ENCODE peak calls at places on chromosomes 12 and 14, in five cellular contexts. R is HepG2, P is H1, T is K562, O is HCT116. J is an unnamed sample.

GRCh38 chr14:95156153-95156764 is 1.1 kb downstream of the DICER1 start:
- DNase-seq in R (no peak), P (no peak), T (peak), O (no peak), J (no peak)

GRCh38 chr12:100141666-100141997 is 1.0 kb downstream of the BLTP3B start:
- DNase-seq in R (no peak), P (no peak), T (peak), O (peak), J (no peak)

GRCh38 chr12:67661311-67662011 is 12.9 kb downstream of the DYRK2 start:
- DNase-seq in R (no peak), P (no peak), T (no peak), O (no peak), J (no peak)

GRCh38 chr12:33825986-33826602 is 196.2 kb upstream of the ALG10 start:
- DNase-seq in R (no peak), P (no peak), T (no peak), O (no peak), J (no peak)

GRCh38 chr12:121812921-121813896 is 9.4 kb downstream of the SETD1B start:
- DNase-seq in R (no peak), P (no peak), T (no peak), O (no peak), J (peak)

GRCh38 chr12:1644523-1645438 is 15.8 kb downstream of the WNT5B start:
- DNase-seq in R (no peak), P (no peak), T (no peak), O (no peak), J (no peak)

GRCh38 chr12:95169368-95169767 is 47.9 kb downstream of the FGD6 start:
- DNase-seq in R (peak), P (no peak), T (peak), O (peak), J (no peak)

GRCh38 chr14:90844321-90844720 is 28.1 kb upstream of the TTC7B start:
- DNase-seq in R (no peak), P (peak), T (no peak), O (no peak), J (no peak)

GRCh38 chr14:53663709-53664108 is 292.9 kb downstream of the BMP4 start:
- DNase-seq in R (peak), P (peak), T (no peak), O (peak), J (peak)

GRCh38 chr14:100891501-100892445 is 11.7 kb downstream of the RTL1 start:
- DNase-seq in R (no peak), P (no peak), T (no peak), O (no peak), J (peak)

GRCh38 chr12:110698171-110698902 is 9.4 kb upstream of the HVCN1 start:
- DNase-seq in R (peak), P (peak), T (peak), O (peak), J (peak)

GRCh38 chr12:5441497-5442236 is 9.8 kb downstream of the NTF3 start:
- DNase-seq in R (no peak), P (no peak), T (no peak), O (no peak), J (no peak)

GRCh38 chr14:79117561-79117960 is 947.4 kb downstream of the NRXN3 start:
- DNase-seq in R (no peak), P (no peak), T (no peak), O (no peak), J (no peak)

GRCh38 chr12:111596985-111597730 is 2.0 kb downstream of the ATXN2 start:
- DNase-seq in R (peak), P (peak), T (peak), O (peak), J (peak)

GRCh38 chr12:54479421-54479820 is 6.0 kb upstream of the GTSF1 start:
- DNase-seq in R (no peak), P (no peak), T (no peak), O (no peak), J (no peak)

GRCh38 chr12:2376855-2377657 is 324.3 kb downstream of the CACNA1C start:
- DNase-seq in R (no peak), P (peak), T (no peak), O (no peak), J (peak)

GRCh38 chr12:132163911-132164288 is 19.6 kb downstream of the NOC4L start:
- DNase-seq in R (no peak), P (no peak), T (no peak), O (no peak), J (no peak)

GRCh38 chr12:131087991-131088700 is 134.4 kb downstream of the ADGRD1 start:
- DNase-seq in R (no peak), P (peak), T (no peak), O (no peak), J (peak)

GRCh38 chr14:71932229-71932951 is at the start of gene RGS6:
- DNase-seq in R (peak), P (peak), T (no peak), O (peak), J (peak)

GRCh38 chr12:120224304-120225199 is 23.6 kb upstream of the RPLP0 start:
- DNase-seq in R (no peak), P (no peak), T (no peak), O (no peak), J (no peak)

GRCh38 chr12:18753481-18754117 is 15.7 kb downstream of the CAPZA3 start:
- DNase-seq in R (no peak), P (peak), T (no peak), O (no peak), J (peak)

GRCh38 chr14:102736956-102737355 is 40.3 kb upstream of the TRAF3 start:
- DNase-seq in R (no peak), P (no peak), T (no peak), O (no peak), J (no peak)

GRCh38 chr14:37289688-37290087 is 92.0 kb downstream of the MIPOL1 start:
- DNase-seq in R (no peak), P (no peak), T (no peak), O (no peak), J (no peak)

GRCh38 chr14:99277534-99277933 is 5.5 kb upstream of the BCL11B start:
- DNase-seq in R (no peak), P (no peak), T (no peak), O (no peak), J (no peak)

GRCh38 chr14:104724407-104724980 is 465 bp downstream of the ADSS1 start:
- DNase-seq in R (no peak), P (no peak), T (peak), O (no peak), J (no peak)

GRCh38 chr12:484096-484495 is 24.4 kb downstream of the B4GALNT3 start:
- DNase-seq in R (no peak), P (no peak), T (no peak), O (no peak), J (no peak)

GRCh38 chr12:26198742-26199141 is 3.4 kb downstream of the SSPN start:
- DNase-seq in R (no peak), P (no peak), T (no peak), O (no peak), J (no peak)

GRCh38 chr12:59651230-59651920 is 55.5 kb downstream of the SLC16A7 start:
- DNase-seq in R (peak), P (no peak), T (no peak), O (no peak), J (no peak)

GRCh38 chr14:67579040-67579439 is 21.0 kb downstream of the PIGH start:
- DNase-seq in R (no peak), P (no peak), T (no peak), O (no peak), J (no peak)

GRCh38 chr12:20808521-20808920 is 2.0 kb upstream of the SLCO1B3 start:
- DNase-seq in R (peak), P (no peak), T (no peak), O (no peak), J (no peak)

GRCh38 chr12:93468008-93468371 is 676 bp downstream of the MRPL42 start:
- DNase-seq in R (no peak), P (no peak), T (no peak), O (no peak), J (no peak)

GRCh38 chr12:8661016-8661415 is 1.6 kb downstream of the MFAP5 start:
- DNase-seq in R (no peak), P (no peak), T (no peak), O (no peak), J (no peak)
- TF ChIP-seq ATF3 in R (no peak), P (no peak), T (no peak), O (no peak), J (no peak)

GRCh38 chr12:29152223-29152868 is 3.3 kb downstream of the FAR2 start:
- DNase-seq in R (no peak), P (no peak), T (peak), O (no peak), J (no peak)
- TF ChIP-seq ATF3 in R (no peak), P (no peak), T (no peak), O (no peak), J (no peak)

GRCh38 chr12:113858828-113859386 is 107.2 kb downstream of the RBM19 start:
- DNase-seq in R (no peak), P (no peak), T (no peak), O (no peak), J (no peak)

GRCh38 chr12:113860059-113860820 is 105.9 kb downstream of the RBM19 start:
- DNase-seq in R (no peak), P (peak), T (peak), O (no peak), J (peak)

GRCh38 chr12:113862570-113863454 is 103.3 kb downstream of the RBM19 start:
- DNase-seq in R (no peak), P (no peak), T (peak), O (no peak), J (no peak)

GRCh38 chr12:113861708-113862312 is 104.3 kb downstream of the RBM19 start:
- DNase-seq in R (no peak), P (no peak), T (no peak), O (no peak), J (peak)

GRCh38 chr12:113860950-113861349 is 105.2 kb downstream of the RBM19 start:
- DNase-seq in R (no peak), P (no peak), T (peak), O (no peak), J (no peak)
- TF ChIP-seq ATF3 in R (no peak), P (no peak), T (peak), O (peak), J (no peak)

GRCh38 chr14:24394275-24394674 is 4.5 kb upstream of the NYNRIN start:
- DNase-seq in R (no peak), P (no peak), T (no peak), O (peak), J (no peak)

GRCh38 chr14:24392327-24393098 is 6.3 kb upstream of the NYNRIN start:
- DNase-seq in R (no peak), P (no peak), T (peak), O (peak), J (no peak)

GRCh38 chr14:24389266-24389855 is 9.4 kb upstream of the NYNRIN start:
- DNase-seq in R (no peak), P (no peak), T (peak), O (no peak), J (no peak)

GRCh38 chr14:24388474-24389179 is 10.2 kb upstream of the NYNRIN start:
- DNase-seq in R (no peak), P (no peak), T (no peak), O (no peak), J (no peak)

DNA sequence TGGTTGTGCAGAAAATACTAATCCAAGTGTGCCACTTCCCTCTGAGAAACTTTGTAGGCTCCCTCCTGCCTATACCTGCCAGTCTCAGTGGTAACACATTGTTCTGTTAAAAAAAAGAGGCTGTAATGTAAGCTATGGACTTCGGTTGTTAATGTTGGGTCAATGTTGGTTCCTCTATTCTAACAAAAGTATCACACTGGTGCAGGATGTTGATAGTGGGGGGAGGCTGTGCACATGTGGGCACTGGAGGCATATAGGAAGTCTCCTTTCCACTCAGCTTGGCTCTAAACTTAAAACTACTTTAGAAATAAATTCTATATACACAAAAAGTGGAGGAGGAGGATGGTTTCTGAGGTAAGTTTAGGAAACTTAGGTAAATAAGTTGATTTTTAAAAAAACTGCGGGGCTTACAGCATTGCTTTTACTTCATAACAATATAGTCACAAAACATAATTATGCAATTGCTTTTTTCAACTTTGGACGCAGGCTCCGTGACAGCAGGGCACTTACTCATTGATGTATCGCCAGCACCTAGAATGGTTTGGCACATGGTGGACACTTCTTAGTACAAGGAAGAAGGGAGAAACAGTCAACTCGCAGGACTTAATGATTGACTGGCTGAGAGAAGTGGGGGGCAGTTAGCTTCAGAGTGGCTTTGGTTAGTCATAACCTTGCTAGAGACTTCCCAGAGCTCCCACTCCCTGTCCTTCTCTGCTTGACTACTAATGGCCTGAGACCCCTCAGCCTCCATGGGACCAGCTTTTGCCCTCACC is 7.9 kb upstream of the NYNRIN start:
- DNase-seq in R (no peak), P (no peak), T (no peak), O (no peak), J (no peak)
- TF ChIP-seq ATF3 in R (no peak), P (no peak), T (no peak), O (no peak), J (no peak)

J was measured in WTC11.